ENCODE peak calls at places on chromosome 1, in seven cellular contexts. Z is GM23338, X is HCT116, O is K562, T is Panc1, D is HL-60, K is GM12878. S is an unnamed sample.

GRCh38 chr1:50644447-50645105 is 221.3 kb upstream of the DMRTA2 start:
- DNase-seq in Z (peak; percentile 32), X (no peak), O (no peak), T (no peak), D (no peak), K (no peak), S (no peak)

GRCh38 chr1:176157995-176158394 is 49.1 kb downstream of the COP1 start:
- DNase-seq in Z (no peak), X (no peak), O (no peak), T (no peak), D (no peak), K (no peak), S (no peak)

GRCh38 chr1:109479311-109479710 is 4.4 kb upstream of the ATXN7L2 start:
- DNase-seq in Z (no peak), X (no peak), O (no peak), T (no peak), D (no peak), K (no peak), S (no peak)

GRCh38 chr1:201383647-201384405 is 6.3 kb upstream of the TNNT2 start:
- DNase-seq in Z (no peak), X (no peak), O (no peak), T (no peak), D (no peak), K (no peak), S (peak; percentile 52)

GRCh38 chr1:153968000-153968363 is 280 bp downstream of the CREB3L4 start:
- DNase-seq in Z (peak; percentile 79), X (no peak), O (no peak), T (no peak), D (no peak), K (no peak), S (no peak)

GRCh38 chr1:201375169-201375568 is 2.3 kb downstream of the TNNT2 start:
- DNase-seq in Z (no peak), X (no peak), O (peak; percentile 11), T (no peak), D (no peak), K (no peak), S (no peak)

GRCh38 chr1:179002552-179003345 is 22.9 kb upstream of the FAM20B start:
- DNase-seq in Z (peak; percentile 96), X (no peak), O (peak; percentile 88), T (no peak), D (no peak), K (no peak), S (peak; percentile 71)

GRCh38 chr1:10761503-10762152 is 34.8 kb downstream of the CASZ1 start:
- DNase-seq in Z (peak; percentile 35), X (no peak), O (no peak), T (no peak), D (no peak), K (no peak), S (no peak)

GRCh38 chr1:158007949-158008386 is 14.5 kb downstream of the KIRREL1 start:
- DNase-seq in Z (no peak), X (no peak), O (no peak), T (no peak), D (no peak), K (no peak), S (no peak)

GRCh38 chr1:219430419-219430818 is 182.5 kb downstream of the ZC3H11B start:
- DNase-seq in Z (no peak), X (no peak), O (no peak), T (no peak), D (no peak), K (no peak), S (no peak)

GRCh38 chr1:30064547-30064946 is 658.8 kb downstream of the MATN1 start:
- DNase-seq in Z (no peak), X (no peak), O (no peak), T (no peak), D (no peak), K (no peak), S (no peak)

GRCh38 chr1:240888039-240888786 is 276.3 kb upstream of the GREM2 start:
- DNase-seq in Z (peak; percentile 89), X (peak; percentile 3), O (peak; percentile 66), T (peak; percentile 36), D (peak; percentile 15), K (no peak), S (peak; percentile 28)

GRCh38 chr1:246907472-246907871 is 24.3 kb downstream of the AHCTF1 start:
- DNase-seq in Z (peak; percentile 66), X (peak; percentile 21), O (peak; percentile 59), T (no peak), D (peak; percentile 49), K (no peak), S (no peak)

GRCh38 chr1:26417111-26417510 is 6.5 kb downstream of the LIN28A start:
- DNase-seq in Z (peak; percentile 96), X (peak; percentile 80), O (peak; percentile 93), T (peak; percentile 70), D (peak; percentile 49), K (no peak), S (peak; percentile 71)

GRCh38 chr1:163320891-163321290 is 863 bp upstream of the NUF2 start:
- DNase-seq in Z (peak; percentile 83), X (no peak), O (no peak), T (no peak), D (no peak), K (no peak), S (no peak)

GRCh38 chr1:8814870-8815269 is 2.6 kb downstream of the RERE start:
- DNase-seq in Z (peak; percentile 80), X (no peak), O (peak; percentile 63), T (no peak), D (no peak), K (no peak), S (no peak)

GRCh38 chr1:202516434-202516877 is 168.0 kb downstream of the PPP1R12B start:
- DNase-seq in Z (no peak), X (no peak), O (peak; percentile 33), T (no peak), D (no peak), K (no peak), S (no peak)

GRCh38 chr1:61435226-61435625 is 289.7 kb downstream of the TM2D1 start:
- DNase-seq in Z (no peak), X (no peak), O (no peak), T (no peak), D (no peak), K (no peak), S (no peak)

GRCh38 chr1:119773711-119774241 is 5.1 kb upstream of the HMGCS2 start:
- DNase-seq in Z (peak; percentile 57), X (no peak), O (no peak), T (no peak), D (no peak), K (no peak), S (no peak)

GRCh38 chr1:208157769-208158168 is 86.4 kb downstream of the PLXNA2 start:
- DNase-seq in Z (no peak), X (no peak), O (no peak), T (no peak), D (no peak), K (no peak), S (no peak)

GRCh38 chr1:113219377-113219776 is 146.4 kb downstream of the LRIG2 start:
- DNase-seq in Z (peak; percentile 64), X (no peak), O (peak; percentile 56), T (no peak), D (no peak), K (no peak), S (no peak)

GRCh38 chr1:21873761-21874160 is 61.7 kb downstream of the LDLRAD2 start:
- DNase-seq in Z (no peak), X (no peak), O (no peak), T (no peak), D (no peak), K (no peak), S (no peak)

GRCh38 chr1:21875621-21876063 is 61.5 kb downstream of the HSPG2 start:
- DNase-seq in Z (no peak), X (no peak), O (no peak), T (no peak), D (no peak), K (no peak), S (no peak)

GRCh38 chr1:21876267-21876666 is 60.8 kb downstream of the HSPG2 start:
- DNase-seq in Z (no peak), X (no peak), O (no peak), T (no peak), D (no peak), K (no peak), S (no peak)

GRCh38 chr1:21874328-21874727 is 62.3 kb downstream of the LDLRAD2 start:
- DNase-seq in Z (no peak), X (no peak), O (no peak), T (no peak), D (no peak), K (no peak), S (no peak)

DNA sequence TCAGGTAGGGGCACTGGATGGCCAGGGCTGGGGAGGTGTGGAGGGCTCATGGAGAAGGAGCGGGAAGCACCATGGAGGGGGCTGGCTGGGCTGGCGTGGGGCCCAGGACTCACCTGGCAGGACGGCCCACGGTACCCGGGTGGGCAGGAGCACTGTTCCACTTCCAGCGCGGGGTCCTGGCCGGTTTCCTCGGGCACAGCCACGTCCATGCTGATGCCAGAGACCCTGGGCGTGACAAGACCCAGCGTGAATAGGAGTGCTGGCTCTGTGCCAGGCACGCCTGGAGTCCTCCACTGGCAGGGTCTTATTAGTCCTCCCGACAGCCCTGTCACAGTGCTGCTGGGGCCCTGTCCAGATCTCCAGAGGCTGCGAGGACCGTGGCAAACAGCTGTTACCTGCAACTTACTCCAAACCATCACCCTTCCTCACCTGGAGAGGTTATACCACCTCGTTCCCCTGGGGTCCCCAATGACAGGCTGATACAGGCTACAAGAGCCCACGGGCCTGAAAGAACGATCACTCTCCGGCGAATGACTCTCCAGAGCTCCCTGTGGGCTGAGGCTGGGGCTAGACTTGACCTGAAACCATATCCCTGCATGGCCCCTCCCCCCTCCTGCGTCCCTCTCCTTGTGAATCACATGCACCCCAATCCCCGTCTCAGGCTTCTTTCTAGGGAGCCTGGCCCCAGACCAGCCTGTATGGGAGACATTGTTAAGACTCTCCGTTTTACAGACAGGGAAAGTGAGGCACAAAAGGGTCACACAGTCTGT is 62.1 kb downstream of the HSPG2 start:
- DNase-seq in Z (no peak), X (no peak), O (no peak), T (no peak), D (no peak), K (no peak), S (no peak)
- TF ChIP-seq REST in Z (no peak), X (no peak), O (no peak), T (no peak), D (no peak), K (no peak), S (no peak)

DNA sequence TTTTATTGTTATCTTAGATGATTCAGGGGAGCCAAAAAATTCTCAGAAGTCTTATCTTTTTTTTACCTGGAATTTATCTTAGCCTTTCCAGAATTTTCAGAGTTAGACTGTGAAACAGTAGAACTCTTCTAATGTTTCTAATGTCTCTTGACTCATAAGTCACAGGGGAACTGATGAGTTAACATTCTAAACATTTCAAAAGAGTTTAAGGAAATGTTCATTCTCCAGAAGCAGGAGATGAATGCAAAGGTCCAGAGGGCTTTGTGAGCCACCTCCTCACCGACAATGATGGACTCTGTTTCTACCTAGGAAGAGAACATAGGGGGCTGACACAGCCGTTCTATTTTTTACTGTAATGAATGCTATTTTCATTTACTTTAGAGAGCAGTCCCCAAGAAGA is 157.5 kb downstream of the BRINP2 start:
- DNase-seq in Z (no peak), X (no peak), O (no peak), T (no peak), D (no peak), K (no peak), S (no peak)
- TF ChIP-seq REST in Z (no peak), X (no peak), O (no peak), T (no peak), D (no peak), K (no peak), S (no peak)

GRCh38 chr1:205961970-205962820 is 18.9 kb upstream of the SLC26A9 start:
- DNase-seq in Z (no peak), X (no peak), O (no peak), T (no peak), D (no peak), K (no peak), S (no peak)
- TF ChIP-seq REST in Z (no peak), X (no peak), O (no peak), T (no peak), D (no peak), K (no peak), S (no peak)

GRCh38 chr1:164780863-164781262 is 221.9 kb downstream of the PBX1 start:
- DNase-seq in Z (no peak), X (no peak), O (no peak), T (no peak), D (no peak), K (no peak), S (no peak)
- TF ChIP-seq REST in Z (no peak), X (no peak), O (no peak), T (no peak), D (no peak), K (no peak), S (no peak)